ENCODE peak calls at places on chromosomes 2 and 18, in four cellular contexts. V is NCI-H748 treated with DMSO at 0.1 percent for 48 hours, A is dorsolateral prefrontal cortex, F is GDM1. J is an unnamed sample.

GRCh38 chr2:186848873-186849578 is at the start of gene ZSWIM2:
- DNase-seq in V (peak), A (peak), F (no peak), J (peak)

GRCh38 chr2:68832161-68832869 is 38.9 kb downstream of the BMP10 start:
- DNase-seq in V (no peak), A (peak), F (peak), J (peak)

GRCh38 chr2:184879671-184880070 is 281.3 kb downstream of the ZNF804A start:
- DNase-seq in V (no peak), A (no peak), F (no peak), J (no peak)

GRCh38 chr2:3982160-3982559 is 278.8 kb downstream of the DCDC2C start:
- DNase-seq in V (no peak), A (no peak), F (no peak), J (no peak)

GRCh38 chr2:234555616-234556249 is 58.9 kb upstream of the ARL4C start:
- DNase-seq in V (no peak), A (no peak), F (no peak), J (no peak)

GRCh38 chr2:100682536-100682935 is 119.7 kb downstream of the PDCL3 start:
- DNase-seq in V (no peak), A (no peak), F (no peak), J (no peak)

GRCh38 chr2:215831296-215831913 is 181.9 kb downstream of the MREG start:
- DNase-seq in V (no peak), A (no peak), F (no peak), J (no peak)

GRCh38 chr2:149330127-149331022 is at the start of gene LYPD6:
- DNase-seq in V (peak), A (no peak), F (peak), J (no peak)

GRCh38 chr2:190272457-190272842 is 47.2 kb downstream of the HIBCH start:
- DNase-seq in V (no peak), A (no peak), F (no peak), J (no peak)

GRCh38 chr2:153163055-153163454 is 315.5 kb downstream of the RPRM start:
- DNase-seq in V (peak), A (no peak), F (peak), J (no peak)

GRCh38 chr18:57831597-57832377 is 28.7 kb upstream of the ATP8B1 start:
- DNase-seq in V (no peak), A (no peak), F (peak), J (no peak)

GRCh38 chr2:128413014-128413717 is 94.5 kb upstream of the HS6ST1 start:
- DNase-seq in V (no peak), A (no peak), F (no peak), J (no peak)

GRCh38 chr18:23317975-23318675 is 135.0 kb upstream of the RIOK3 start:
- DNase-seq in V (no peak), A (no peak), F (no peak), J (no peak)

GRCh38 chr2:182941939-182942338 is 75.5 kb upstream of the FRZB start:
- DNase-seq in V (no peak), A (no peak), F (no peak), J (no peak)

GRCh38 chr2:190596998-190597397 is 51.9 kb upstream of the NAB1 start:
- DNase-seq in V (no peak), A (no peak), F (no peak), J (no peak)